ENCODE peak calls at places on chromosomes 5 and 9, in four cellular contexts. Z is HepG2, B is H1, H is GM12878. R is an unnamed sample. For H3K4me1, the result is how much of the 10 kb centered on the place peaks cover.

GRCh38 chr5:1227669-1228068 is 2.5 kb downstream of the SLC6A18 start:
- DNase-seq in B (no peak), H (no peak), Z (peak), R (no peak)

GRCh38 chr9:78468231-78468630 is 171.3 kb downstream of the PSAT1 start:
- DNase-seq in H (no peak), Z (no peak), B (no peak), R (no peak)

GRCh38 chr9:27150758-27151431 is 41.9 kb downstream of the TEK start:
- DNase-seq in B (no peak), H (no peak), Z (no peak), R (no peak)

GRCh38 chr9:91992636-91993035 is 42.6 kb upstream of the ROR2 start:
- DNase-seq in B (peak), H (no peak), Z (no peak), R (no peak)

GRCh38 chr9:109315480-109315879 is 5.4 kb downstream of the EPB41L4B start:
- DNase-seq in Z (no peak), H (no peak), B (no peak), R (no peak)

GRCh38 chr9:136881691-136882108 is 4.6 kb upstream of the TRAF2 start:
- DNase-seq in B (no peak), H (peak), Z (peak), R (no peak)

GRCh38 chr9:131734165-131734610 is 5.7 kb downstream of the RAPGEF1 start:
- DNase-seq in B (no peak), H (no peak), Z (no peak), R (no peak)

GRCh38 chr9:129175515-129175824 is 2.6 kb downstream of the IER5L start:
- DNase-seq in B (no peak), H (no peak), Z (no peak), R (no peak)

GRCh38 chr9:103821115-103821514 is 273.0 kb upstream of the SMC2 start:
- DNase-seq in Z (no peak), H (no peak), B (no peak), R (no peak)
- TF ChIP-seq ZNF274 in Z (no peak), H (no peak), B (no peak), R (no peak)

GRCh38 chr9:93642961-93643360 is 66.6 kb downstream of the PHF2 start:
- DNase-seq in Z (no peak), H (no peak), B (no peak), R (no peak)
- TF ChIP-seq SUZ12 in Z (no peak), H (no peak), B (no peak), R (no peak)

DNA sequence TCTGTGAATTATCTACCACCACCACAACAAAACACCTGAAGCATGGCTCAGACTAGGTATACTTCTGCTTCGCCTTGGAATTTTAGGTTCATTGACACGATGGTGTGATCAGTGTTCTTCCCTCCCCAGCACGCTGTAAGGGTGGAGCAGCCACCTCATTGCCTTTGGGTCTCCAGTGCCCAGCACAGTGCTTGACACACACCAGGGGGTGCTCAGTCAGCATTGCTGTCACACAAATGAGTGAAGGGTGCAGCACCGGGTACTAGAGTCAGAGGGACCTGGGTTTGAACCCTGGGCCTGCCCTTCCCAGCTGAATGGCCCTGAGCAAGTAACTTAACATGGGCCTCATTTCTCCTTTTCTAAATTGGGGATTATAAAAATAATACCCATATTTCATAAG is 9.9 kb upstream of the ANGPTL2 start:
- DNase-seq in H (no peak), Z (no peak), B (no peak), R (no peak)
- H3K4me1 ChIP-seq in H (under half), Z (half or more), B (under half), R (under half)

DNA sequence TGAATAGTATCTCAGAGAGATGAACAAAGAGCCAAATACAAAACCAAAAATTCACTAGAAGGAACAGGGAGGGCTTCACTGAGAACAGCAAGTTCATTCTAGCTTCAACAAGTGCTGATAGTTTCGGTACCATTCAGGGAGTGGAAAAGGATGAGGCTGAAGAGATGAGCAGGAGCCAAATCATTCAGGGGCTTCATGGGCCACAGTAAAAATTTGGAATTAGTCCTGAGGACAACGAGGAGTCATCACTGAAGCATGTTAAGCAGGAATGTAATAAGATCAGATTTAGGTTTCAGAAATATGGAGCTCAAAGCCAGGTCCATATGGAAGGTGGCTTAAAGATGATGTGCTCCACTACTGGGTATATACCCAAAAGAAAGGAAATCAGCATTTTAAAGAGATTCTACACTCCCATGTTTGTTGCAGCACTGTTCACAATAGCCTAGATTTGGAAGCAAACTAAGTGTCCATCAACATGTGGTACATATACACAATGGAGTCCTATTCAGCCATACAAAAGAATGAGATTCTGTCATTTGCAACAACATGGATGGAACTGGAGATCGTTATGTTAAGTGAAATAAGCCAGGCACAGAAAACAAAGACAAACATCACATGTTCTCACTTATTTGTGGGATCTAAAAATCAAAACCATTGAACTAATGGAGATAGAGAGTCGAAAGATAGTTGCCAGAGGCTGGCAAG is 36.2 kb downstream of the SPOCK1 start:
- DNase-seq in B (no peak), Z (no peak), H (no peak), R (no peak)
- TF ChIP-seq ZNF274 in B (no peak), Z (no peak), H (no peak), R (no peak)

GRCh38 chr9:87160148-87161107 is 213.1 kb upstream of the GAS1 start:
- DNase-seq in H (no peak), Z (no peak), B (no peak), R (no peak)
- TF ChIP-seq SUZ12 in H (no peak), Z (no peak), B (no peak), R (no peak)

GRCh38 chr9:128094166-128094949 is 26.3 kb downstream of the SLC25A25 start:
- DNase-seq in Z (no peak), B (no peak), H (no peak), R (no peak)
- H3K4me1 ChIP-seq in Z (under half), B (under half), H (under half), R (under half)

GRCh38 chr9:127683723-127684122 is 23.1 kb upstream of the CFAP157 start:
- DNase-seq in B (no peak), Z (no peak), H (no peak), R (no peak)
- TF ChIP-seq ZNF274 in B (no peak), Z (no peak), H (no peak), R (no peak)

GRCh38 chr9:115046199-115046598 is 71.8 kb downstream of the TNC start:
- DNase-seq in H (no peak), Z (no peak), B (no peak), R (no peak)
- TF ChIP-seq SUZ12 in H (no peak), Z (no peak), B (no peak), R (no peak)

GRCh38 chr5:154754460-154755360 is 467 bp upstream of the LARP1 start:
- DNase-seq in Z (peak), B (peak), H (peak), R (peak)
- H3K4me1 ChIP-seq in Z (under half), B (under half), H (under half), R (under half)

GRCh38 chr5:67476531-67476930 is 279.9 kb upstream of the CD180 start:
- DNase-seq in B (no peak), H (no peak), Z (no peak), R (no peak)
- TF ChIP-seq ZNF274 in B (no peak), H (no peak), Z (no peak), R (no peak)